ENCODE peak calls at places on chromosomes 2 and 18, in seven cellular contexts. One of them, this sample, is unnamed.

GRCh38 chr2:211068108-211068780 is 511.8 kb downstream of the CPS1 start:
- DNase-seq in A549: no peak
- DNase-seq in HepG2: no peak
- DNase-seq in HCT116: no peak
- DNase-seq in GM12878: no peak
- DNase-seq in SK-N-SH: no peak
- DNase-seq in Panc1: no peak
- DNase-seq in this sample: no peak

GRCh38 chr2:65545818-65546217 is 113.4 kb upstream of the SPRED2 start:
- DNase-seq in A549: no peak
- DNase-seq in SK-N-SH: no peak
- DNase-seq in GM12878: no peak
- DNase-seq in HCT116: no peak
- DNase-seq in HepG2: no peak
- DNase-seq in Panc1: peak; percentile 56
- DNase-seq in this sample: no peak

GRCh38 chr2:113124181-113124961 is 3.0 kb upstream of the IL1RN start:
- DNase-seq in Panc1: no peak
- DNase-seq in A549: no peak
- DNase-seq in GM12878: peak; percentile 38
- DNase-seq in SK-N-SH: no peak
- DNase-seq in HepG2: peak; percentile 23
- DNase-seq in HCT116: no peak
- DNase-seq in this sample: no peak

GRCh38 chr2:158894078-158894477 is 74.4 kb upstream of the TANC1 start:
- DNase-seq in Panc1: no peak
- DNase-seq in A549: no peak
- DNase-seq in GM12878: no peak
- DNase-seq in HCT116: no peak
- DNase-seq in SK-N-SH: no peak
- DNase-seq in HepG2: peak; percentile 16
- DNase-seq in this sample: no peak

GRCh38 chr2:53911434-53912189 is 51.8 kb upstream of the GPR75 start:
- DNase-seq in GM12878: no peak
- DNase-seq in SK-N-SH: peak; percentile 3
- DNase-seq in A549: no peak
- DNase-seq in Panc1: no peak
- DNase-seq in HepG2: no peak
- DNase-seq in HCT116: no peak
- DNase-seq in this sample: peak; percentile 21

GRCh38 chr2:207334631-207335371 is 169.1 kb upstream of the KLF7 start:
- DNase-seq in A549: peak; percentile 72
- DNase-seq in Panc1: peak; percentile 47
- DNase-seq in GM12878: no peak
- DNase-seq in SK-N-SH: no peak
- DNase-seq in HCT116: peak; percentile 62
- DNase-seq in HepG2: no peak
- DNase-seq in this sample: peak; percentile 93

GRCh38 chr2:54767921-54768320 is 44.5 kb downstream of the EML6 start:
- DNase-seq in GM12878: no peak
- DNase-seq in Panc1: no peak
- DNase-seq in SK-N-SH: no peak
- DNase-seq in HepG2: no peak
- DNase-seq in HCT116: no peak
- DNase-seq in A549: no peak
- DNase-seq in this sample: no peak

GRCh38 chr2:216691210-216691741 is 4.1 kb downstream of the IGFBP5 start:
- DNase-seq in A549: peak; percentile 27
- DNase-seq in SK-N-SH: peak; percentile 95
- DNase-seq in Panc1: no peak
- DNase-seq in GM12878: no peak
- DNase-seq in HepG2: no peak
- DNase-seq in HCT116: no peak
- DNase-seq in this sample: peak; percentile 81

GRCh38 chr2:199070550-199070949 is 387.2 kb downstream of the SATB2 start:
- DNase-seq in A549: no peak
- DNase-seq in SK-N-SH: no peak
- DNase-seq in HCT116: no peak
- DNase-seq in GM12878: no peak
- DNase-seq in Panc1: no peak
- DNase-seq in HepG2: no peak
- DNase-seq in this sample: no peak

GRCh38 chr2:233270951-233271350 is 19.5 kb downstream of the ATG16L1 start:
- DNase-seq in Panc1: no peak
- DNase-seq in GM12878: no peak
- DNase-seq in SK-N-SH: no peak
- DNase-seq in HepG2: no peak
- DNase-seq in A549: no peak
- DNase-seq in HCT116: no peak
- DNase-seq in this sample: no peak

GRCh38 chr18:77250501-77250925 is 865 bp downstream of the GALR1 start:
- DNase-seq in GM12878: no peak
- DNase-seq in Panc1: no peak
- DNase-seq in A549: no peak
- DNase-seq in HepG2: no peak
- DNase-seq in SK-N-SH: peak; percentile 23
- DNase-seq in HCT116: no peak
- DNase-seq in this sample: peak; percentile 59

GRCh38 chr2:157055660-157056199 is 201.8 kb upstream of the GALNT5 start:
- DNase-seq in HepG2: peak; percentile 27
- DNase-seq in A549: no peak
- DNase-seq in GM12878: no peak
- DNase-seq in HCT116: peak; percentile 22
- DNase-seq in Panc1: no peak
- DNase-seq in SK-N-SH: no peak
- DNase-seq in this sample: no peak

GRCh38 chr2:136057023-136057801 is 60.7 kb downstream of the CXCR4 start:
- DNase-seq in HCT116: no peak
- DNase-seq in HepG2: no peak
- DNase-seq in A549: no peak
- DNase-seq in SK-N-SH: no peak
- DNase-seq in Panc1: no peak
- DNase-seq in GM12878: peak; percentile 56
- DNase-seq in this sample: no peak

GRCh38 chr2:126832038-126832437 is 66.7 kb upstream of the TEX51 start:
- DNase-seq in SK-N-SH: no peak
- DNase-seq in HepG2: no peak
- DNase-seq in Panc1: no peak
- DNase-seq in HCT116: no peak
- DNase-seq in GM12878: no peak
- DNase-seq in A549: no peak
- DNase-seq in this sample: no peak

DNA sequence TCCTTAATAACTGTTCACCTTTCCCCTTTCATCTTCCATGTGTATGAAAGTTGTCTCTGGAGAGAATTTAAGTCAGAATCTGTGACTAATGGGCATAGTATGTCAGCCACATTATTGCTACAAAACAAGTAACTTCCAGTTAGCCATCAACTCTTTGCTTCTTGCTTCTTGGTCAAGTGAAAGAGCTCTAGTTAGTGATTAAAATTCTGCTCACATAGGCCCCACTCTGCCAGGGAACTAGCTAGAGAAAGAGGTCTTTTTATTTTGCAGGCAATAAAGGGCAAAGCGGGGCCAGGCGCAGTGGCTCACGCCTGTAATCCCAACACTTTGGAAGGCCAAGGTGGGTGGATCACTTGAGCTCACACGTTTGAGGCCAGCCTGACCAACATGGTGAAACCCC is 64.6 kb downstream of the COLEC12 start:
- DNase-seq in SK-N-SH: no peak
- DNase-seq in HepG2: no peak
- DNase-seq in HCT116: no peak
- DNase-seq in GM12878: no peak
- DNase-seq in A549: no peak
- DNase-seq in Panc1: no peak
- DNase-seq in this sample: no peak
- TF ChIP-seq REST in SK-N-SH: no peak
- TF ChIP-seq REST in HepG2: no peak
- TF ChIP-seq REST in HCT116: no peak
- TF ChIP-seq REST in GM12878: no peak
- TF ChIP-seq REST in A549: no peak
- TF ChIP-seq REST in Panc1: no peak
- TF ChIP-seq REST in this sample: no peak

DNA sequence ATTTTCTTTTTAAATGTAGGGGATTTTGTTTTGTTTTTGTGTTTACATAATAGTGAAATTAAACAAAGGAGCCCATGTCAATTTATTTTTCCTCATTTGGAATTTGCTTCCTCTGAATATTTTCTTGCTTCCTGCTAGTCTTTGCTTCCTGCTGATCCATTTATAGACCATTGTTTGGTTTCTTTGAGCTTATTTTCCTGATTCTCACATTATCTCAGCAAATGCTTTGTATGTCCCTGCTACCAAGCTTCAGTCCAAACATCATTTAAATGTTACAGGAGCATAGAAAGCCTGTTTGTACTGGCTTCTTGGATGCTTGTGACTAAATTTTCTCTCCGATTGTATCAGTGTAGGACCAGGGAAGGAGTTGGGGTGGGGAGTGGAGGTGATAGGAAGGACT is 127.3 kb upstream of the IL1R2 start:
- DNase-seq in HCT116: no peak
- DNase-seq in Panc1: no peak
- DNase-seq in A549: no peak
- DNase-seq in HepG2: no peak
- DNase-seq in SK-N-SH: no peak
- DNase-seq in GM12878: no peak
- DNase-seq in this sample: no peak
- TF ChIP-seq REST in HCT116: no peak
- TF ChIP-seq REST in Panc1: no peak
- TF ChIP-seq REST in A549: no peak
- TF ChIP-seq REST in HepG2: no peak
- TF ChIP-seq REST in SK-N-SH: no peak
- TF ChIP-seq REST in GM12878: no peak
- TF ChIP-seq REST in this sample: no peak

DNA sequence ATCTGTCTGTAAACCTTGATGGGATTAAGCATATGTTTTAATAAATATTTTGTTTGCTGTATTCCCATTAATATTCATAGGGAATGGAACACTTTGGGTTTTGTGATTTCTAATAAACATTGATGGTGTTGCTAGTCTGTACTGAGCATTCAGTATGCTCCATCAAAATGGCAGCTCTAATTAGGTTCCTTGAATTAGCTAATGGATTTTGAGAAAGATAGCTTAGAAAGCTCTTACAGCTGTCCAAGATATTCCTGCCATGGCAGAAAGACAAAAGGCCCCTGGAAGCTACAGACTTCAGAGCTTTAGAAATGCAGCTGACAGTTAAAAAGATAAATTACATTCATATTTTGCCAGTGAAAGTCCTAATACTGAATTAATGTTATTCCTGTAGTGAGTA is 199.2 kb upstream of the NRP2 start:
- DNase-seq in HCT116: no peak
- DNase-seq in A549: no peak
- DNase-seq in Panc1: no peak
- DNase-seq in GM12878: no peak
- DNase-seq in SK-N-SH: no peak
- DNase-seq in HepG2: no peak
- DNase-seq in this sample: no peak
- TF ChIP-seq REST in HCT116: no peak
- TF ChIP-seq REST in A549: no peak
- TF ChIP-seq REST in Panc1: no peak
- TF ChIP-seq REST in GM12878: no peak
- TF ChIP-seq REST in SK-N-SH: no peak
- TF ChIP-seq REST in HepG2: no peak
- TF ChIP-seq REST in this sample: no peak

GRCh38 chr2:73998933-73999332 is 14.2 kb downstream of the TET3 start:
- DNase-seq in Panc1: no peak
- DNase-seq in A549: no peak
- DNase-seq in SK-N-SH: no peak
- DNase-seq in HCT116: no peak
- DNase-seq in GM12878: no peak
- DNase-seq in HepG2: no peak
- DNase-seq in this sample: no peak

GRCh38 chr2:74001121-74001520 is 16.4 kb downstream of the TET3 start:
- DNase-seq in Panc1: no peak
- DNase-seq in A549: no peak
- DNase-seq in HCT116: no peak
- DNase-seq in HepG2: no peak
- DNase-seq in GM12878: no peak
- DNase-seq in SK-N-SH: no peak
- DNase-seq in this sample: no peak

GRCh38 chr2:73998451-73998850 is 13.7 kb downstream of the TET3 start:
- DNase-seq in HepG2: no peak
- DNase-seq in HCT116: no peak
- DNase-seq in SK-N-SH: no peak
- DNase-seq in GM12878: no peak
- DNase-seq in Panc1: no peak
- DNase-seq in A549: no peak
- DNase-seq in this sample: no peak

GRCh38 chr2:74001781-74002514 is 17.2 kb downstream of the TET3 start:
- DNase-seq in HepG2: no peak
- DNase-seq in SK-N-SH: no peak
- DNase-seq in A549: no peak
- DNase-seq in GM12878: no peak
- DNase-seq in HCT116: no peak
- DNase-seq in Panc1: no peak
- DNase-seq in this sample: no peak

GRCh38 chr2:73999881-74000597 is 15.3 kb downstream of the TET3 start:
- DNase-seq in HepG2: no peak
- DNase-seq in Panc1: no peak
- DNase-seq in GM12878: no peak
- DNase-seq in HCT116: no peak
- DNase-seq in A549: no peak
- DNase-seq in SK-N-SH: no peak
- DNase-seq in this sample: peak; percentile 32
- TF ChIP-seq REST in HepG2: no peak
- TF ChIP-seq REST in Panc1: no peak
- TF ChIP-seq REST in GM12878: no peak
- TF ChIP-seq REST in HCT116: no peak
- TF ChIP-seq REST in A549: no peak
- TF ChIP-seq REST in SK-N-SH: no peak
- TF ChIP-seq REST in this sample: no peak

GRCh38 chr2:7670905-7671304 is 753.7 kb downstream of the RNF144A start:
- DNase-seq in Panc1: no peak
- DNase-seq in SK-N-SH: no peak
- DNase-seq in GM12878: no peak
- DNase-seq in HCT116: no peak
- DNase-seq in A549: no peak
- DNase-seq in HepG2: no peak
- DNase-seq in this sample: no peak

GRCh38 chr2:7673101-7673500 is 755.9 kb downstream of the RNF144A start:
- DNase-seq in A549: no peak
- DNase-seq in HepG2: no peak
- DNase-seq in GM12878: no peak
- DNase-seq in Panc1: no peak
- DNase-seq in SK-N-SH: no peak
- DNase-seq in HCT116: no peak
- DNase-seq in this sample: no peak

GRCh38 chr2:7671312-7671711 is 754.1 kb downstream of the RNF144A start:
- DNase-seq in SK-N-SH: no peak
- DNase-seq in A549: no peak
- DNase-seq in HCT116: no peak
- DNase-seq in Panc1: no peak
- DNase-seq in HepG2: no peak
- DNase-seq in GM12878: no peak
- DNase-seq in this sample: no peak

GRCh38 chr2:7672685-7673071 is 755.5 kb downstream of the RNF144A start:
- DNase-seq in HepG2: no peak
- DNase-seq in Panc1: no peak
- DNase-seq in HCT116: no peak
- DNase-seq in SK-N-SH: no peak
- DNase-seq in GM12878: no peak
- DNase-seq in A549: no peak
- DNase-seq in this sample: no peak

GRCh38 chr2:7672027-7672684 is 754.9 kb downstream of the RNF144A start:
- DNase-seq in HepG2: peak; percentile 49
- DNase-seq in A549: peak; percentile 13
- DNase-seq in Panc1: peak; percentile 38
- DNase-seq in SK-N-SH: peak; percentile 49
- DNase-seq in GM12878: peak; percentile 35
- DNase-seq in HCT116: peak; percentile 54
- DNase-seq in this sample: peak; percentile 93
- TF ChIP-seq REST in HepG2: no peak
- TF ChIP-seq REST in A549: no peak
- TF ChIP-seq REST in Panc1: no peak
- TF ChIP-seq REST in SK-N-SH: no peak
- TF ChIP-seq REST in GM12878: no peak
- TF ChIP-seq REST in HCT116: no peak
- TF ChIP-seq REST in this sample: no peak

This sample was measured in GM23338.